ENCODE peak calls at places on chromosomes 4 and X, in five cellular contexts. I, E, V, P and W are unnamed samples.

GRCh38 chrX:13927175-13927574 is 102.5 kb downstream of the GEMIN8 start:
- DNase-seq in I (no peak), E (no peak), V (no peak), P (no peak), W (no peak)

GRCh38 chr4:3291969-3292570 is 751 bp upstream of the RGS12 start:
- DNase-seq in I (peak), E (peak), V (peak), P (peak), W (peak)

GRCh38 chr4:7444731-7445130 is 10.0 kb upstream of the PSAPL1 start:
- DNase-seq in I (no peak), E (no peak), V (no peak), P (no peak), W (no peak)

GRCh38 chr4:7403001-7403400 is 31.7 kb downstream of the PSAPL1 start:
- DNase-seq in I (no peak), E (no peak), V (peak), P (no peak), W (no peak)

GRCh38 chr4:125390126-125390525 is 75.4 kb downstream of the FAT4 start:
- DNase-seq in I (no peak), E (no peak), V (peak), P (no peak), W (no peak)

GRCh38 chr4:54660591-54660990 is 2.8 kb downstream of the KIT start:
- DNase-seq in I (no peak), E (no peak), V (peak), P (no peak), W (no peak)

GRCh38 chr4:74267998-74268606 is 40.2 kb upstream of the EPGN start:
- DNase-seq in I (no peak), E (no peak), V (peak), P (peak), W (no peak)

GRCh38 chr4:186144180-186144579 is 39.7 kb downstream of the FAM149A start:
- DNase-seq in I (peak), E (no peak), V (peak), P (no peak), W (peak)

GRCh38 chr4:156534205-156534604 is 437.4 kb downstream of the PDGFC start:
- DNase-seq in I (no peak), E (no peak), V (no peak), P (no peak), W (peak)

GRCh38 chrX:48626401-48627298 is 29.4 kb downstream of the WDR13 start:
- DNase-seq in I (no peak), E (no peak), V (peak), P (no peak), W (no peak)

GRCh38 chr4:119210760-119211159 is 1.8 kb upstream of the USP53 start:
- DNase-seq in I (no peak), E (no peak), V (peak), P (no peak), W (no peak)

GRCh38 chr4:75344915-75345314 is 169.3 kb downstream of the RCHY1 start:
- DNase-seq in I (no peak), E (no peak), V (peak), P (no peak), W (no peak)

GRCh38 chr4:91267543-91267942 is 1036.2 kb upstream of the GRID2 start:
- DNase-seq in I (no peak), E (no peak), V (no peak), P (no peak), W (no peak)

GRCh38 chrX:38313190-38313589 is 14.1 kb downstream of the RPGR start:
- DNase-seq in I (no peak), E (no peak), V (peak), P (no peak), W (no peak)

GRCh38 chr4:183469936-183470335 is 25.5 kb downstream of the CDKN2AIP start:
- DNase-seq in I (no peak), E (no peak), V (peak), P (peak), W (no peak)

GRCh38 chrX:130170752-130171445 is 863 bp upstream of the RAB33A start:
- DNase-seq in I (peak), E (peak), V (peak), P (no peak), W (peak)

GRCh38 chrX:31653395-31653794 is 581.6 kb upstream of the FTHL17 start:
- DNase-seq in I (no peak), E (no peak), V (no peak), P (no peak), W (no peak)

GRCh38 chr4:2728221-2728620 is 27.9 kb downstream of the TNIP2 start:
- DNase-seq in I (no peak), E (no peak), V (no peak), P (no peak), W (no peak)

GRCh38 chr4:4496604-4497372 is 45.1 kb downstream of the STX18 start:
- DNase-seq in I (no peak), E (no peak), V (no peak), P (no peak), W (no peak)

GRCh38 chrX:70969635-70970481 is 39.0 kb upstream of the SLC7A3 start:
- DNase-seq in I (no peak), E (no peak), V (no peak), P (no peak), W (no peak)

GRCh38 chrX:43693602-43694406 is 37.7 kb downstream of the MAOA start:
- DNase-seq in I (no peak), E (no peak), V (no peak), P (no peak), W (no peak)

GRCh38 chr4:185665655-185666054 is 130.3 kb upstream of the PDLIM3 start:
- DNase-seq in I (no peak), E (no peak), V (no peak), P (no peak), W (no peak)

GRCh38 chrX:70485466-70485865 is 40.8 kb downstream of the DLG3 start:
- DNase-seq in I (no peak), E (no peak), V (no peak), P (no peak), W (no peak)

GRCh38 chrX:132413459-132413858 is 75.4 kb downstream of the MBNL3 start:
- DNase-seq in I (no peak), E (no peak), V (no peak), P (peak), W (peak)

GRCh38 chr4:78951862-78952472 is 12.7 kb upstream of the PAQR3 start:
- DNase-seq in I (peak), E (peak), V (peak), P (peak), W (peak)

GRCh38 chr4:150209140-150209829 is 131.0 kb downstream of the DCLK2 start:
- DNase-seq in I (peak), E (peak), V (peak), P (peak), W (peak)

GRCh38 chrX:25290132-25290531 is 274.4 kb upstream of the ARX start:
- DNase-seq in I (peak), E (no peak), V (no peak), P (no peak), W (no peak)

GRCh38 chr4:139822391-139822790 is 156.8 kb downstream of the MGST2 start:
- DNase-seq in I (no peak), E (no peak), V (no peak), P (no peak), W (peak)

GRCh38 chr4:54784188-54784671 is 126.5 kb downstream of the KIT start:
- DNase-seq in I (no peak), E (no peak), V (peak), P (no peak), W (no peak)

GRCh38 chr4:55837903-55838302 is 15.5 kb upstream of the EXOC1 start:
- DNase-seq in I (no peak), E (no peak), V (no peak), P (no peak), W (no peak)

GRCh38 chrX:16476692-16477091 is 173.3 kb upstream of the S100G start:
- DNase-seq in I (no peak), E (no peak), V (no peak), P (no peak), W (no peak)

GRCh38 chrX:146967296-146967695 is 152.8 kb upstream of the CXorf51A start:
- DNase-seq in I (no peak), E (no peak), V (no peak), P (no peak), W (no peak)

GRCh38 chr4:55125763-55126541 is 557 bp upstream of the KDR start:
- DNase-seq in I (peak), E (no peak), V (peak), P (no peak), W (peak)

GRCh38 chrX:114798902-114799301 is 215.0 kb downstream of the HTR2C start:
- DNase-seq in I (no peak), E (no peak), V (peak), P (peak), W (no peak)

GRCh38 chrX:49171752-49172279 is at the start of gene PLP2:
- DNase-seq in I (peak), E (peak), V (peak), P (no peak), W (peak)

GRCh38 chr4:169723207-169723606 is 34.5 kb downstream of the HPF1 start:
- DNase-seq in I (peak), E (peak), V (no peak), P (no peak), W (peak)

GRCh38 chr4:77031544-77031943 is 44.2 kb downstream of the CCNI start:
- DNase-seq in I (no peak), E (no peak), V (no peak), P (no peak), W (no peak)

GRCh38 chr4:146649232-146649631 is 10.5 kb downstream of the POU4F2 start:
- DNase-seq in I (no peak), E (no peak), V (no peak), P (no peak), W (no peak)

GRCh38 chr4:146654648-146654975 is 15.9 kb downstream of the POU4F2 start:
- DNase-seq in I (no peak), E (no peak), V (no peak), P (no peak), W (no peak)

GRCh38 chr4:146650034-146650433 is 11.3 kb downstream of the POU4F2 start:
- DNase-seq in I (no peak), E (no peak), V (no peak), P (no peak), W (no peak)

GRCh38 chr4:146654976-146655761 is 16.5 kb downstream of the POU4F2 start:
- DNase-seq in I (peak), E (no peak), V (peak), P (no peak), W (peak)
- TF ChIP-seq EZH2phosphoT487 in I (no peak), E (no peak), V (no peak), P (no peak), W (peak)

DNA sequence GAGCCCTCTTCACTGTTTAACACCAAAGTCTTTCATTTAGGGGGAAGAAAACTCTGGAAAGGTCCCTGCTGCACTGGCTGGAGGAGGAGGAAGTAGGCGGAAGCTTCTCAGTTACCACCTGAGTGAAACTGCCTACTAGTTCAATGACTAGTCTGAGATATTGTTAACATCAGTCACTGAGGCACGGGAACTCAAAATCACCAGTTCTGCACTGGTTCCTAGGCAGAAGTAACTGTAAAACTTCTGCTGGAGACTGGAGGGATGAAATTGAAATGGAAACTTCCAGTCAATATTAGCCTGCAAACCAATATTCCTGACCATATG is 178.3 kb downstream of the SNCA start:
- DNase-seq in I (no peak), E (no peak), V (no peak), P (no peak), W (no peak)
- H2AFZ ChIP-seq in I (no peak), E (peak), V (no peak), P (no peak), W (peak)

DNA sequence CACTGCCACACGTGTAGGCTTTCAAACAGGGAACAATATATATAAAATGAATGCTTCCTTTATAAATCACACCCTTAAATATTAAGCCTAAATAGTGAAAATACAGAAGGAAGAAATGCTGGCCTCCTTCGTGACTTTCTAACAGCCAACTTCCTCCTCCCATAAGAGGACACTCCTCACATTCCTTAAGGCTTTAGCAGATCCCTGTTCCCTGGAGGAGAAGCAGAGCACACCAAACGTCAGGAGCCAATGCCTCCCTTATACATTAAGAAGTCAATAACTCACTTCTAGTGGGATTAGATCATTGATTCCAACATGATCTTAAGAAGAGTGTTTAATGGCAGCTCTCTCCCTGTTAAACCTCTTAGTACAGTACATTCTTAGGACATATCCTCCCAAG is 108.4 kb upstream of the FAM241A start:
- DNase-seq in I (no peak), E (no peak), V (peak), P (no peak), W (peak)
- TF ChIP-seq EZH2phosphoT487 in I (no peak), E (no peak), V (no peak), P (no peak), W (no peak)

DNA sequence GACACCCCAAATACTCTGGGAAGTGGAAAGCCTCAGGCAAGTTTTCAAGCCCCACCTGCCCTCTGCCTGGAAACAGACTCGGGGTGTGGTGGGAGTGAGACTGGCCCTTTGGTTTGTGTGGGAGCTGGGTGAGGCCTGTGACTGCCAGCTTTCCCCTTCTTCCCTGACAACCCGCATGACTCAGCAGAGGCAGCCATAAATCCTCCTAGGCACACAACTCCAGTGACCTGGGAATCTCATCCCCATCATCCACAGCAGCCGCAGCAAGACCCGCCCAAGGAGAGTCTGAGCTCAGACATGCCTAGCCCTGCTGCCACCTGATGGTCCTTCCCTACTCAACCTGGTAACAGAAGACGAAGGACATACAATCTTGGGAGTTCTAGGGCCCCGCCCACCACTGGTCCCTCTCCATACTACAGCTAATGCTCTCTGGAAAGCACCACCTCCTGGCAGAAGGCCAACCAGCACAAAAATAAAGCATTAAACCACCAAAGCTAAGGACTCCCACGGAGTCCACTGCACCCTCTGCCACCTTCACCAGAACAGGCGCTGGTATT is 30.7 kb downstream of the GATB start:
- DNase-seq in I (no peak), E (no peak), V (peak), P (peak), W (no peak)
- H2AFZ ChIP-seq in I (no peak), E (no peak), V (no peak), P (no peak), W (no peak)

GRCh38 chr4:124295413-124295812 is 417.1 kb downstream of the ANKRD50 start:
- DNase-seq in I (no peak), E (no peak), V (no peak), P (no peak), W (peak)

GRCh38 chr4:124288706-124289486 is 423.6 kb downstream of the ANKRD50 start:
- DNase-seq in I (no peak), E (no peak), V (no peak), P (no peak), W (no peak)

DNA sequence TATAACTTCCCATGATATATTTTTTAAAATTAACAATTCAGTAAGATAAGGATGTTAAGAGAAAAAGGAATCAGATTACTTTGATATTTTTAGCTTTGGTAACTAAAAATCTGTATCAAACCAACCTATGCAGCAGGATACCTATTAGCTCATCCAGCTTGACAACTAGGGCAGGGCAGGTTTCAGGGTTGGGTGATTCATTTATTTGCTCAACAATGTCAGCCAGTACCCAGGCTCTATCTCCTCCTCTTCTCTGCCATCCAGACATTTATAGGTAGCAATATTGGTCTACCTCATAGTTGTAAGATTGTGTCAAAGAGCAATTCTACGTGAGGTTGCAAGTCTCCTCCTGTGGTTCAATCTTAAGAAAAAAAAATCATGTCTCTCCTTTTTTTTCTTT is 421.9 kb downstream of the ANKRD50 start:
- DNase-seq in I (no peak), E (no peak), V (no peak), P (no peak), W (no peak)
- TF ChIP-seq EZH2phosphoT487 in I (no peak), E (no peak), V (no peak), P (no peak), W (no peak)